ENCODE peak calls at places on chromosomes 16 and 17, in nine cellular contexts. B is GM23338, Y is Peyer's patch, G is uterus, R is A549, J is psoas muscle, L is lung, O is RWPE1, X is prostate gland. E is an unnamed sample.

GRCh38 chr16:69108069-69108904 is 2.8 kb downstream of the HAS3 start:
- DNase-seq in B (peak), Y (no peak), G (no peak), R (peak), J (no peak), L (no peak), O (no peak), X (no peak), E (peak)

GRCh38 chr16:85288869-85289660 is 176.8 kb upstream of the CIBAR2 start:
- DNase-seq in B (no peak), Y (no peak), G (no peak), R (no peak), J (no peak), L (no peak), O (no peak), X (no peak), E (no peak)

GRCh38 chr16:85616608-85617311 is 3.6 kb downstream of the GSE1 start:
- DNase-seq in B (no peak), Y (peak), G (peak), R (no peak), J (peak), L (peak), O (no peak), X (peak), E (no peak)

GRCh38 chr17:9473716-9474115 is 101.9 kb downstream of the STX8 start:
- DNase-seq in B (no peak), Y (no peak), G (no peak), R (peak), J (no peak), L (no peak), O (peak), X (no peak), E (no peak)

GRCh38 chr16:69114976-69115355 is 9.5 kb downstream of the HAS3 start:
- DNase-seq in B (no peak), Y (no peak), G (no peak), R (no peak), J (no peak), L (no peak), O (no peak), X (no peak), E (no peak)

GRCh38 chr16:86894925-86895324 is 316.6 kb downstream of the FOXL1 start:
- DNase-seq in B (no peak), Y (no peak), G (no peak), R (no peak), J (no peak), L (no peak), O (no peak), X (no peak), E (no peak)

GRCh38 chr17:58333396-58334207 is 5.0 kb upstream of the TSPOAP1 start:
- DNase-seq in B (no peak), Y (peak), G (no peak), R (no peak), J (no peak), L (no peak), O (no peak), X (no peak), E (no peak)

GRCh38 chr17:7436556-7437368 is 1.5 kb downstream of the TMEM102 start:
- DNase-seq in B (peak), Y (peak), G (peak), R (peak), J (peak), L (peak), O (peak), X (peak), E (peak)

GRCh38 chr17:36481829-36482228 is 4.7 kb upstream of the ZNHIT3 start:
- DNase-seq in B (no peak), Y (no peak), G (no peak), R (no peak), J (no peak), L (no peak), O (no peak), X (no peak), E (no peak)

GRCh38 chr17:36486204-36487194 is at the start of gene ZNHIT3:
- DNase-seq in B (peak), Y (peak), G (peak), R (peak), J (peak), L (peak), O (peak), X (peak), E (peak)

GRCh38 chr17:36482611-36483504 is 3.6 kb upstream of the ZNHIT3 start:
- DNase-seq in B (peak), Y (peak), G (peak), R (peak), J (peak), L (peak), O (peak), X (peak), E (peak)

GRCh38 chr17:36485027-36485426 is 1.5 kb upstream of the ZNHIT3 start:
- DNase-seq in B (no peak), Y (no peak), G (no peak), R (no peak), J (no peak), L (no peak), O (no peak), X (no peak), E (no peak)

DNA sequence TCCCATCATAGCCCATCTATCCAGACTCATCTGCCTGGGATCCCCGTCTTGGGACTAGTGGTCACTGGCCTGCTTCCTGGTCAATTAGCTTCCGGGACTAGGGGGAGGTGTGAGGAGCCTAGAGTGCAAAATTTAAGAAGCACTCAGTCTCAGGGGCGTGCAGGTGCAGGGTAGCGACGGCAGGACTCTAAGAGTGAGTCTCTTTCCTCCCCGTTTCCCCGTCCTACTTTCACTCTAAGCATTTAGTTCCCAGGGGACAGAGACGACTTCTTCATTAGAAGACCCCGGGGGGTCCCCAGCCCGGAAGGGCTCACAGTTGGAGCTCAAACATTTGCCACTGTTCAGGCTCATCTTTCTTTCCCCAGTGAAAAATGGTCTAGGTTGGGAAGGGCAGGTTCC is 677 bp upstream of the ZNHIT3 start:
- DNase-seq in B (peak), Y (no peak), G (no peak), R (no peak), J (no peak), L (no peak), O (no peak), X (no peak), E (no peak)
- H3K27ac ChIP-seq in B (no peak), Y (peak), G (peak), R (peak), J (peak), L (peak), O (peak), X (no peak), E (no peak)

GRCh38 chr17:48261297-48261880 is 153.8 kb downstream of the SNX11 start:
- DNase-seq in B (peak), Y (no peak), G (no peak), R (peak), J (no peak), L (no peak), O (no peak), X (no peak), E (peak)
- TF ChIP-seq CTCF in B (peak), Y (no peak), G (no peak), R (peak), J (peak), L (no peak), O (peak), X (no peak), E (peak)

DNA sequence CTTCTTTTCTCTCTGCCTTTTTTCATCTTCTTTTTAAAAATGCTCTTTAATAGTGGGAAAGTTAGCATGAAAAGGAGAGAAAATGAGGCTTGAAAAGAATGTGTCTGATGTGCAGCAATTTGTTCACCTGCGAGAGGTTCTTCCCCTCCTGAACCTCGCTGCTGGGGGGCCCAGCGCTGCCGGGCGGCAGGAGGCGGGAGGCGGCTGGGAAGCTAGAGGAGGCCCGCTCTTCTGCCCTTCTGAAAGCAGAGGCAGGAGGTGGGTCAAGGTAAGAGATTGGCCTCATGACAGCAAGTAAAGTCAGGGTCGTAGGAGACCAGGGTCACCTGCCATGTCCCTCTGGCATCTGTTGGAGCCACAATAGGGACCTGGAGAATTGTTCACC is 78.6 kb upstream of the TNRC6C start:
- DNase-seq in B (no peak), Y (no peak), G (no peak), R (no peak), J (peak), L (no peak), O (no peak), X (no peak), E (no peak)
- H3K27ac ChIP-seq in B (no peak), Y (no peak), G (no peak), R (no peak), J (no peak), L (no peak), O (no peak), X (no peak), E (no peak)

DNA sequence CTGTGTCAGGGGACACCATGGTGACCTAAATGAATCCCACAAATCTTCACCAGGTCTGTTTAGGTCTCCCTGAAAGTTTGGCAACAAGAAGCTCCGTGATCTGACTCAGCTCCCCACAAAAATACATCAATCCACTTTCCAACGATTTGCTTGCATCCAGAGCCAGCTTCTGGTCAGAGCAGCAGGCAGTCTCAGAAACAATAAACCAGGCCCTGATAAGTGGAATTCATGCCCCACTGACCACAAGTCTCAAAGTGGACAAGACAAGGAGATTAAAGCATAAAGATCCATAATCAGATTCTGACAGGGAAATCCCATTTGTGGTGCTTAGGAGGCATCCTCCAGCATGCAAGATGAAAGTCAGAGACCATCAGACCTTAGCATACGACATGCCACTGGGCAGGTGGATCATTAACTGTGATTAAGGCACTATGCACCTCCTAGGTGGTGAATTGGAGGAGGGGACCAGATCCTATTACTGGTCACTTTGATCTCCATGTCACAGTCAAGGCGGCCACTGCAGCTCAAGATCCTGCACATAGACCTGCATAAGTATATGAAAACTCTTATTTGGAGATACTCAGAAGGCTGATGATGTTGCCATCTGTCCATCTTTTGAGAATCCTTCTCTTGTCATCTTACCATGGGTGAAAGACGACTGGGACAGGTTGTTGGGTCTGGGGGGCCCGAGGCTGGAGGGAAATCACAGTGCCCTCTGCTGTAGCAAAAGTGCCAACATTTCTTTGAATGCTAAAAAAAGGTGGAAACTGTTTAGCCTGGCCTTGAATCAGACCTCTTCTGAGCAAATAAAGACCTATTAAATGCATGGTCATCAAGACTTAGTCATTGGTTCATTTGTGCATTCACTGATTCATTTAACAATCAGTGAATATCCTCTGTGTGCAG is 309.2 kb upstream of the CCL2 start:
- DNase-seq in B (peak), Y (no peak), G (no peak), R (no peak), J (no peak), L (no peak), O (no peak), X (no peak), E (no peak)
- TF ChIP-seq CTCF in B (peak), Y (no peak), G (no peak), R (no peak), J (no peak), L (no peak), O (no peak), X (no peak), E (no peak)

DNA sequence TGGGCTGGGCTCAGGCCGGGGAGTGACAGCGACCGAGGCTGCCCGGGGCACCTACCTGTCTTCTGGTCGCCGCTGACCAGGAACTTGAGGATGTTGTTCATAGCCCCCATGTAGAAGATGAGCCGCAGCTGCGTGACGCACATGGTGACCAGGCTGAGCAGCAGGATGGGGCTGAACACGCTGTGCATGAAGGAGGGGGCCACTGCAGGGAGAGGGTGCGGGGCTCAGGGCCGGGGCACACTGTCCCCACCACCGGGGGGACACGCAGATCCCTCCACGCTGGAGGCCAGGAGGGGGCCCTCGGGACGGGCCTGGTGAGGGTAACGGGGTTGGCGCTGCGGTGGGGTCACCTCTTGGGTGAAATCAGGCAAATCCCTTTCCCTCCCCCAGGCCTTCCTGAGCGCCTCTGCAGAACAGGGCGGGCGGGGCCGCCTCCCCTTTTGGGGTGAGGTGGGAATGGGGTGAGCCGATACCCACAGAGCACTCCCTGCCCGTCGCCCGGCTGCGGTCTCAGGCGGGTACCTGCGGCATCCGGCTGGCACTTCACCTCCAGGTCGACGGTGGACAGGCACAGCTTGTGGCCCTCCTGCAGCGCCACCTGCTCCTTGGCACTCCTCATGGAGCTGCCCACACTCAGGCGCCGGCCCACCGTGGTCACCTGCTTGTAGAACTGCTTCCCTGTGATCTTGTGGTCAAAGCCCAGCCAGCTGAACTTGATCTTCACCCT is 28.3 kb upstream of the PITPNA start:
- DNase-seq in B (no peak), Y (no peak), G (no peak), R (no peak), J (peak), L (no peak), O (no peak), X (no peak), E (no peak)
- H3K27ac ChIP-seq in B (no peak), Y (peak), G (peak), R (peak), J (peak), L (peak), O (peak), X (no peak), E (peak)

GRCh38 chr16:56041556-56042140 is 149.6 kb upstream of the GNAO1 start:
- DNase-seq in B (peak), Y (no peak), G (no peak), R (peak), J (no peak), L (no peak), O (peak), X (no peak), E (peak)
- TF ChIP-seq CTCF in B (peak), Y (no peak), G (no peak), R (no peak), J (no peak), L (no peak), O (no peak), X (peak), E (peak)

DNA sequence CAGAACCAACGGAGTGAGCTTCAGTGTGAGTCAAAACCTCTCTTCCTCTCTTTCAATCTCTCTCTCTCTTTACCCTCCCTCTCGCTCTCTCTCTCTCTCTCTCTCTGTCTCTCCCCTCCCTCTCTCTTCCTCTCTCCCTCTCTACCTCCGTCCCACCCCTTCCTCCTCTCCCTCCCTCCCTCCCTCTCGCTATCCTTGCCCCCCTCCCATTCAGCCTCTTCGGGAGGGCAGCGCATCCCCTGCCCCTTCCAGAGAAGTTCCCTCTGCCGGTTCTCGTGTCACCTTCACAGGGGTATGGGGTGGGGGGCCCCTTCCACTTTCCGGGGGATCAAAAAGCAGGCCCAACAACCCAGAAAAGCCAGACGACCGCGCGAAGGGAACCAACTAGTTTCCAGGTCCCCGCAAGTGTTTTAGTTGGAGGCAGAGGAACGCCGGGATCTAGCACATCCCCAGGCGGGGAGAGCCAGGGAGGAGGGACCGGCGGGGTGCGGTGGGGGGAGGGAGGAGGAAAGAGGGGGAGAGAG is 28.9 kb upstream of the RBFOX1 start:
- DNase-seq in B (peak), Y (no peak), G (no peak), R (no peak), J (no peak), L (no peak), O (no peak), X (no peak), E (no peak)
- H3K27ac ChIP-seq in B (no peak), Y (no peak), G (no peak), R (no peak), J (no peak), L (no peak), O (no peak), X (no peak), E (no peak)

GRCh38 chr16:67431077-67431804 is at the start of gene HSD11B2:
- DNase-seq in B (peak), Y (peak), G (peak), R (peak), J (peak), L (peak), O (peak), X (peak), E (peak)
- TF ChIP-seq CTCF in B (no peak), Y (no peak), G (no peak), R (peak), J (no peak), L (no peak), O (peak), X (peak), E (no peak)

GRCh38 chr17:80649672-80650338 is 105.2 kb downstream of the RPTOR start:
- DNase-seq in B (peak), Y (peak), G (peak), R (peak), J (peak), L (peak), O (peak), X (no peak), E (peak)
- H3K27ac ChIP-seq in B (peak), Y (no peak), G (no peak), R (no peak), J (peak), L (peak), O (peak), X (no peak), E (peak)

GRCh38 chr17:50575581-50576210 is 15.2 kb downstream of the CACNA1G start:
- DNase-seq in B (peak), Y (no peak), G (no peak), R (no peak), J (no peak), L (no peak), O (no peak), X (no peak), E (no peak)
- TF ChIP-seq CTCF in B (peak), Y (no peak), G (no peak), R (no peak), J (no peak), L (no peak), O (no peak), X (no peak), E (peak)